ENCODE peak calls at places on chromosomes 2 and 18, in four cellular contexts. G, P, N and R are unnamed samples.

GRCh38 chr2:127623388-127624320 is 22.3 kb upstream of the GPR17 start:
- DNase-seq in G (no peak), P (no peak), N (no peak), R (peak; percentile 87)

GRCh38 chr2:107698861-107699260 is 127.8 kb upstream of the RGPD4 start:
- DNase-seq in G (no peak), P (no peak), N (no peak), R (no peak)

GRCh38 chr2:155209696-155210449 is 511.4 kb downstream of the KCNJ3 start:
- DNase-seq in G (no peak), P (no peak), N (no peak), R (no peak)

GRCh38 chr2:141601511-141602152 is 529.2 kb downstream of the LRP1B start:
- DNase-seq in G (no peak), P (no peak), N (no peak), R (no peak)

GRCh38 chr18:7572837-7573236 is 5.7 kb downstream of the PTPRM start:
- DNase-seq in G (no peak), P (no peak), N (no peak), R (no peak)

GRCh38 chr2:32991091-32991845 is 44.5 kb downstream of the LTBP1 start:
- DNase-seq in G (no peak), P (no peak), N (no peak), R (no peak)

GRCh38 chr2:73114273-73114867 is 1.6 kb upstream of the RAB11FIP5 start:
- DNase-seq in G (no peak), P (no peak), N (no peak), R (no peak)

GRCh38 chr18:21857871-21858270 is 117.3 kb downstream of the MIB1 start:
- DNase-seq in G (no peak), P (no peak), N (no peak), R (no peak)

GRCh38 chr2:217903859-217904613 is 98.8 kb downstream of the TNS1 start:
- DNase-seq in G (peak; percentile 35), P (no peak), N (peak; percentile 70), R (no peak)

GRCh38 chr2:68721482-68722071 is 13.0 kb upstream of the ARHGAP25 start:
- DNase-seq in G (no peak), P (no peak), N (no peak), R (peak; percentile 67)

GRCh38 chr2:29921560-29921915 is at the start of gene ALK:
- DNase-seq in G (peak; percentile 89), P (no peak), N (peak; percentile 75), R (peak; percentile 89)

GRCh38 chr2:174157048-174157447 is 91.3 kb downstream of the OLA1 start:
- DNase-seq in G (no peak), P (no peak), N (no peak), R (no peak)

GRCh38 chr18:36839835-36840234 is 10.9 kb downstream of the KIAA1328 start:
- DNase-seq in G (no peak), P (no peak), N (no peak), R (no peak)

GRCh38 chr2:20803974-20804373 is 18.9 kb downstream of the LDAH start:
- DNase-seq in G (no peak), P (no peak), N (no peak), R (no peak)

GRCh38 chr2:1730047-1730937 is 14.0 kb downstream of the PXDN start:
- DNase-seq in G (no peak), P (no peak), N (no peak), R (no peak)

GRCh38 chr2:75865083-75865482 is 154.4 kb upstream of the GCFC2 start:
- DNase-seq in G (no peak), P (no peak), N (no peak), R (no peak)

GRCh38 chr18:23938046-23938756 is 76.4 kb upstream of the TTC39C start:
- DNase-seq in G (no peak), P (no peak), N (no peak), R (no peak)

GRCh38 chr2:98148968-98149697 is 62.2 kb downstream of the VWA3B start:
- DNase-seq in G (peak; percentile 66), P (no peak), N (no peak), R (no peak)

GRCh38 chr2:6353669-6354068 is 512.0 kb downstream of the CMPK2 start:
- DNase-seq in G (no peak), P (no peak), N (no peak), R (no peak)

GRCh38 chr18:58805482-58806187 is 59.0 kb upstream of the ZNF532 start:
- DNase-seq in G (peak; percentile 96), P (no peak), N (no peak), R (peak; percentile 100)

GRCh38 chr2:120308038-120308910 is 37.7 kb upstream of the INHBB start:
- DNase-seq in G (no peak), P (no peak), N (no peak), R (no peak)

GRCh38 chr18:63073481-63073880 is 246.1 kb downstream of the BCL2 start:
- DNase-seq in G (peak; percentile 19), P (no peak), N (no peak), R (peak; percentile 13)

GRCh38 chr2:18762667-18763066 is 173.3 kb upstream of the NT5C1B start:
- DNase-seq in G (no peak), P (no peak), N (no peak), R (no peak)

GRCh38 chr2:55111570-55112228 is 61.4 kb upstream of the RTN4 start:
- DNase-seq in G (no peak), P (no peak), N (peak; percentile 60), R (no peak)

GRCh38 chr2:68556384-68556783 is 87.0 kb upstream of the PROKR1 start:
- DNase-seq in G (no peak), P (no peak), N (no peak), R (no peak)

GRCh38 chr2:74824675-74825074 is 9.3 kb upstream of the HK2 start:
- DNase-seq in G (no peak), P (no peak), N (no peak), R (no peak)

GRCh38 chr2:85239102-85239501 is 88.7 kb downstream of the TGOLN2 start:
- DNase-seq in G (no peak), P (no peak), N (no peak), R (no peak)

GRCh38 chr2:28193552-28194383 is 198.9 kb upstream of the FOSL2 start:
- DNase-seq in G (no peak), P (no peak), N (no peak), R (no peak)

GRCh38 chr18:21634588-21635199 is 22.6 kb downstream of the SNRPD1 start:
- DNase-seq in G (no peak), P (no peak), N (no peak), R (no peak)

GRCh38 chr18:22470511-22471181 is 52.9 kb upstream of the CTAGE1 start:
- DNase-seq in G (no peak), P (no peak), N (no peak), R (no peak)

GRCh38 chr18:6001867-6002266 is 106.5 kb upstream of the TMEM200C start:
- DNase-seq in G (no peak), P (no peak), N (no peak), R (no peak)

GRCh38 chr2:71807969-71808451 is 339.7 kb downstream of the CYP26B1 start:
- DNase-seq in G (no peak), P (no peak), N (no peak), R (no peak)

GRCh38 chr2:54103454-54104314 is 11.7 kb upstream of the ACYP2 start:
- DNase-seq in G (no peak), P (no peak), N (no peak), R (peak; percentile 33)

GRCh38 chr2:23377772-23378171 is 7.2 kb upstream of the KLHL29 start:
- DNase-seq in G (no peak), P (no peak), N (no peak), R (no peak)